ENCODE peak calls at places on chromosomes 7 and 10, in nine cellular contexts. One of them, this sample, is unnamed.

GRCh38 chr7:80760292-80760691 is 121.8 kb downstream of the CD36 start:
- DNase-seq in foreskin fibroblast: no peak
- DNase-seq in brain microvascular endothelial cell: no peak
- DNase-seq in fibroblast of lung: no peak
- DNase-seq in IMR-90: no peak
- DNase-seq in WERI-Rb-1: no peak
- DNase-seq in nephron progenitor cell: no peak
- DNase-seq in cardiac fibroblast: no peak
- DNase-seq in hepatocyte: no peak
- DNase-seq in this sample: no peak

GRCh38 chr7:89308535-89308934 is 513.0 kb upstream of the TEX47 start:
- DNase-seq in nephron progenitor cell: no peak
- DNase-seq in WERI-Rb-1: no peak
- DNase-seq in brain microvascular endothelial cell: no peak
- DNase-seq in foreskin fibroblast: no peak
- DNase-seq in fibroblast of lung: no peak
- DNase-seq in hepatocyte: no peak
- DNase-seq in IMR-90: no peak
- DNase-seq in cardiac fibroblast: no peak
- DNase-seq in this sample: no peak

GRCh38 chr7:45921699-45922519 is 837 bp upstream of the IGFBP3 start:
- DNase-seq in IMR-90: peak
- DNase-seq in foreskin fibroblast: peak
- DNase-seq in cardiac fibroblast: peak
- DNase-seq in WERI-Rb-1: peak
- DNase-seq in nephron progenitor cell: peak
- DNase-seq in fibroblast of lung: peak
- DNase-seq in brain microvascular endothelial cell: peak
- DNase-seq in hepatocyte: peak
- DNase-seq in this sample: peak

GRCh38 chr7:45122975-45123860 is 11.7 kb upstream of the TBRG4 start:
- DNase-seq in WERI-Rb-1: no peak
- DNase-seq in brain microvascular endothelial cell: no peak
- DNase-seq in cardiac fibroblast: no peak
- DNase-seq in foreskin fibroblast: no peak
- DNase-seq in IMR-90: no peak
- DNase-seq in fibroblast of lung: no peak
- DNase-seq in hepatocyte: no peak
- DNase-seq in nephron progenitor cell: no peak
- DNase-seq in this sample: no peak

GRCh38 chr7:116967983-116968382 is 14.7 kb downstream of the ST7 start:
- DNase-seq in cardiac fibroblast: no peak
- DNase-seq in nephron progenitor cell: no peak
- DNase-seq in fibroblast of lung: no peak
- DNase-seq in foreskin fibroblast: no peak
- DNase-seq in hepatocyte: no peak
- DNase-seq in IMR-90: no peak
- DNase-seq in brain microvascular endothelial cell: no peak
- DNase-seq in WERI-Rb-1: no peak
- DNase-seq in this sample: no peak

GRCh38 chr10:486668-487067 is 202.8 kb downstream of the DIP2C start:
- DNase-seq in WERI-Rb-1: no peak
- DNase-seq in brain microvascular endothelial cell: no peak
- DNase-seq in hepatocyte: no peak
- DNase-seq in nephron progenitor cell: no peak
- DNase-seq in fibroblast of lung: no peak
- DNase-seq in foreskin fibroblast: no peak
- DNase-seq in cardiac fibroblast: no peak
- DNase-seq in IMR-90: no peak
- DNase-seq in this sample: peak

GRCh38 chr7:2081526-2082356 is 151.0 kb downstream of the MAD1L1 start:
- DNase-seq in WERI-Rb-1: peak
- DNase-seq in brain microvascular endothelial cell: no peak
- DNase-seq in IMR-90: no peak
- DNase-seq in cardiac fibroblast: no peak
- DNase-seq in foreskin fibroblast: no peak
- DNase-seq in hepatocyte: no peak
- DNase-seq in fibroblast of lung: no peak
- DNase-seq in nephron progenitor cell: no peak
- DNase-seq in this sample: no peak

GRCh38 chr10:110837418-110838120 is 34.2 kb upstream of the PDCD4 start:
- DNase-seq in brain microvascular endothelial cell: no peak
- DNase-seq in fibroblast of lung: no peak
- DNase-seq in foreskin fibroblast: no peak
- DNase-seq in WERI-Rb-1: no peak
- DNase-seq in cardiac fibroblast: no peak
- DNase-seq in IMR-90: no peak
- DNase-seq in hepatocyte: no peak
- DNase-seq in nephron progenitor cell: no peak
- DNase-seq in this sample: no peak

DNA sequence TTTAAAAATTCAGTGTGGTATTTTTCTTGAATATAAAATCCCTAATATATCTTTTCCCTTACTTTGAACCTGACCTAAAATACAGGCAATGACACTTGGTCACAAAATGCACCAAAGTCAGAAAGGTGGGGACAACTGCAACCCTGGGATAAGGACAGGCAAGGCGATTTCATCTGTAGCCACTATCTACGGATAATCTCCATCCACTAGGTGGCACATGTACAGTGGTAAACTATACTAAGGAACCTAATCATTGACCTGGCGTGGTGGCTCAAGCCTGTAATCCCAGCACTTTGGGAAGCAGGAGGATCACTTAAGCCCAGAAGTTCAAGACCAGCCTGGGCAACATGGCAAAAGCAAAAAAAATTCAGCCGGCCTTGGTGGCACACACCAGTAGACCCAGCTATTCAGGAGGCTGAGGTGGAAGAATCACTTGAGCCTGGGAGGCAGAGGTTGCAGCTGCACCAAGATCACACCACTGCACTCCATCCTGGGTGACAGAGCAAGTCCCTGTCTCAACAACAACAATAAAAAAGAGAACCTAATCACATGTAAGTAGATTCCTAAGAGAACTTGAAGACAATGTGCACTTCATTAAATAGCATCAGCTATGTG is 98.9 kb downstream of the KMT2C start:
- DNase-seq in IMR-90: peak
- DNase-seq in foreskin fibroblast: peak
- DNase-seq in WERI-Rb-1: peak
- DNase-seq in cardiac fibroblast: peak
- DNase-seq in hepatocyte: peak
- DNase-seq in brain microvascular endothelial cell: peak
- DNase-seq in fibroblast of lung: peak
- DNase-seq in nephron progenitor cell: peak
- DNase-seq in this sample: no peak
- TF ChIP-seq CTCF in IMR-90: peak
- TF ChIP-seq CTCF in foreskin fibroblast: peak
- TF ChIP-seq CTCF in WERI-Rb-1: peak
- TF ChIP-seq CTCF in cardiac fibroblast: peak
- TF ChIP-seq CTCF in hepatocyte: peak
- TF ChIP-seq CTCF in brain microvascular endothelial cell: peak
- TF ChIP-seq CTCF in fibroblast of lung: peak
- TF ChIP-seq CTCF in nephron progenitor cell: peak
- TF ChIP-seq CTCF in this sample: peak

DNA sequence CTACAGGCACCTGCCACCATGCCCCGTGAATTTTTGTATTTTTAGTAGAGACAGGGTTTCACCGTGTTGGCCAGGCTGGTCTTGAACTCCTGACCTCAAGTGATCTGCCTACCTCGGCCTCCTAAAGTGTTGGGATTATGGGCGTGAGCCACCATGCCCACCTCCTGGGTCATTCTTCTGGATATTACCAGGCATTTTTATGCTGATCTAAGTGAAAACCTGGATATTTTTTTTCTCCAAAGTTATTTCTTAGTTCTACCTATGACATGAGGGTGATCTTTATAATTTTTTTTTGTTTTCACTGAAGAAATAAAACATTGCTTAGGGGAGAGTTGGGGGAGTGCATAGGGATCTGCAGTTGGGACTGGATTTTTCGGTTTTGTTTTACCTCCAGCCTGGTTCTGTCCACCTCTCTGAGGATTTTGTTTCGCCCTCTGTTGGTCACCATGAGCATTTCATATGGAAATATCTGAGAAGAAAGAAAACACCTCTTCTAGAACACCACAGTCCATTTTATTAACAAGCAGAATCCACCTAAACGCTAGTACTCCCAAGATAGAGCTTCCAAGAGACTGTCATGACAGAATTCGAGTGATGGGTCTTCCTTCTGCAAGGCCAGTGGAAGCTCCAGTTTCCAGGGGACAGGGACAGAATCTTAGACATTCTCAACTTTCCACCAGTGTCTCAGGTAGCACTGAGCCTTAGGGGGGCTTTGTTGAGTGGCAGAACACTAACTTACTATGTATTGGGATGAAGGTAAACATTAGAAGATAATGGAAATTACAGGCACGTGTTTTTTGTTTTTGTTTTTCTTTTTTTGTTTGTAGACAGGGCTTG is 33.4 kb upstream of the AFAP1L2 start:
- DNase-seq in nephron progenitor cell: no peak
- DNase-seq in brain microvascular endothelial cell: no peak
- DNase-seq in cardiac fibroblast: peak
- DNase-seq in fibroblast of lung: peak
- DNase-seq in IMR-90: peak
- DNase-seq in WERI-Rb-1: no peak
- DNase-seq in foreskin fibroblast: peak
- DNase-seq in hepatocyte: peak
- DNase-seq in this sample: no peak
- TF ChIP-seq CTCF in nephron progenitor cell: peak
- TF ChIP-seq CTCF in brain microvascular endothelial cell: peak
- TF ChIP-seq CTCF in cardiac fibroblast: peak
- TF ChIP-seq CTCF in fibroblast of lung: peak
- TF ChIP-seq CTCF in IMR-90: peak
- TF ChIP-seq CTCF in WERI-Rb-1: peak
- TF ChIP-seq CTCF in foreskin fibroblast: peak
- TF ChIP-seq CTCF in hepatocyte: peak
- TF ChIP-seq CTCF in this sample: peak

GRCh38 chr10:123024540-123024939 is 15.7 kb downstream of the ACADSB start:
- DNase-seq in IMR-90: no peak
- DNase-seq in foreskin fibroblast: no peak
- DNase-seq in cardiac fibroblast: no peak
- DNase-seq in nephron progenitor cell: no peak
- DNase-seq in fibroblast of lung: no peak
- DNase-seq in WERI-Rb-1: no peak
- DNase-seq in hepatocyte: no peak
- DNase-seq in brain microvascular endothelial cell: no peak
- DNase-seq in this sample: no peak

GRCh38 chr10:123018531-123018930 is 9.7 kb downstream of the ACADSB start:
- DNase-seq in hepatocyte: no peak
- DNase-seq in nephron progenitor cell: no peak
- DNase-seq in WERI-Rb-1: no peak
- DNase-seq in brain microvascular endothelial cell: no peak
- DNase-seq in IMR-90: no peak
- DNase-seq in fibroblast of lung: no peak
- DNase-seq in cardiac fibroblast: no peak
- DNase-seq in foreskin fibroblast: no peak
- DNase-seq in this sample: no peak

GRCh38 chr10:123019264-123019663 is 10.5 kb downstream of the ACADSB start:
- DNase-seq in foreskin fibroblast: no peak
- DNase-seq in hepatocyte: no peak
- DNase-seq in IMR-90: no peak
- DNase-seq in nephron progenitor cell: no peak
- DNase-seq in brain microvascular endothelial cell: no peak
- DNase-seq in WERI-Rb-1: no peak
- DNase-seq in fibroblast of lung: no peak
- DNase-seq in cardiac fibroblast: no peak
- DNase-seq in this sample: no peak

GRCh38 chr10:123019941-123020703 is 11.3 kb downstream of the ACADSB start:
- DNase-seq in WERI-Rb-1: no peak
- DNase-seq in hepatocyte: peak
- DNase-seq in IMR-90: no peak
- DNase-seq in fibroblast of lung: no peak
- DNase-seq in cardiac fibroblast: no peak
- DNase-seq in foreskin fibroblast: no peak
- DNase-seq in nephron progenitor cell: no peak
- DNase-seq in brain microvascular endothelial cell: no peak
- DNase-seq in this sample: no peak

DNA sequence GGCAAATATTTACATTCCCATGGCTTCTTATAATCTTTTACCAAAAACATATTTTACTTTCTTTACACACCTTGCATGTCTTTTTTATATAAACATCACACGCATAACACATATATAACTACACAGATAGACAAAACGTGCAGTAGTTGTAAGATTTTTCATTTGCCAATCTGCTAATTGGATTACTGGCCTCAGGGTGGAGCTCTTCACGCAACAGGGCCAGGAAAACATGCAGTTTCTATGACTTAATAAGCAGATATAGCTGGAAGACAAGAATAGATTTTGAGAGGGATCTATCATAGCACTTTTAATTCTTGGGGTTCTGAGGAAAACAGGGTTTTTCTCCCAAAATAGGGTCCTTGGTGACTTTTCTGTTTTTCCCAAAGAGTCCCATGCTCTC is 12.7 kb downstream of the ACADSB start:
- DNase-seq in hepatocyte: peak
- DNase-seq in foreskin fibroblast: no peak
- DNase-seq in nephron progenitor cell: no peak
- DNase-seq in cardiac fibroblast: peak
- DNase-seq in WERI-Rb-1: peak
- DNase-seq in fibroblast of lung: peak
- DNase-seq in brain microvascular endothelial cell: no peak
- DNase-seq in IMR-90: no peak
- DNase-seq in this sample: no peak
- TF ChIP-seq CTCF in hepatocyte: peak
- TF ChIP-seq CTCF in foreskin fibroblast: peak
- TF ChIP-seq CTCF in nephron progenitor cell: peak
- TF ChIP-seq CTCF in cardiac fibroblast: peak
- TF ChIP-seq CTCF in WERI-Rb-1: peak
- TF ChIP-seq CTCF in fibroblast of lung: peak
- TF ChIP-seq CTCF in brain microvascular endothelial cell: peak
- TF ChIP-seq CTCF in IMR-90: peak
- TF ChIP-seq CTCF in this sample: peak

GRCh38 chr10:13257621-13258150 is 23.5 kb upstream of the UCMA start:
- DNase-seq in brain microvascular endothelial cell: no peak
- DNase-seq in WERI-Rb-1: no peak
- DNase-seq in cardiac fibroblast: no peak
- DNase-seq in foreskin fibroblast: no peak
- DNase-seq in fibroblast of lung: no peak
- DNase-seq in nephron progenitor cell: no peak
- DNase-seq in IMR-90: no peak
- DNase-seq in hepatocyte: no peak
- DNase-seq in this sample: no peak

GRCh38 chr10:13268841-13269240 is 31.0 kb downstream of the PHYH start:
- DNase-seq in nephron progenitor cell: no peak
- DNase-seq in foreskin fibroblast: no peak
- DNase-seq in IMR-90: no peak
- DNase-seq in WERI-Rb-1: no peak
- DNase-seq in hepatocyte: peak
- DNase-seq in fibroblast of lung: no peak
- DNase-seq in cardiac fibroblast: peak
- DNase-seq in brain microvascular endothelial cell: no peak
- DNase-seq in this sample: no peak

GRCh38 chr10:13268310-13268709 is 31.6 kb downstream of the PHYH start:
- DNase-seq in cardiac fibroblast: no peak
- DNase-seq in WERI-Rb-1: no peak
- DNase-seq in IMR-90: no peak
- DNase-seq in brain microvascular endothelial cell: no peak
- DNase-seq in fibroblast of lung: no peak
- DNase-seq in hepatocyte: no peak
- DNase-seq in foreskin fibroblast: no peak
- DNase-seq in nephron progenitor cell: no peak
- DNase-seq in this sample: no peak

GRCh38 chr10:13262433-13262832 is 28.3 kb upstream of the UCMA start:
- DNase-seq in fibroblast of lung: no peak
- DNase-seq in nephron progenitor cell: no peak
- DNase-seq in brain microvascular endothelial cell: no peak
- DNase-seq in IMR-90: no peak
- DNase-seq in hepatocyte: no peak
- DNase-seq in foreskin fibroblast: no peak
- DNase-seq in cardiac fibroblast: no peak
- DNase-seq in WERI-Rb-1: no peak
- DNase-seq in this sample: no peak

DNA sequence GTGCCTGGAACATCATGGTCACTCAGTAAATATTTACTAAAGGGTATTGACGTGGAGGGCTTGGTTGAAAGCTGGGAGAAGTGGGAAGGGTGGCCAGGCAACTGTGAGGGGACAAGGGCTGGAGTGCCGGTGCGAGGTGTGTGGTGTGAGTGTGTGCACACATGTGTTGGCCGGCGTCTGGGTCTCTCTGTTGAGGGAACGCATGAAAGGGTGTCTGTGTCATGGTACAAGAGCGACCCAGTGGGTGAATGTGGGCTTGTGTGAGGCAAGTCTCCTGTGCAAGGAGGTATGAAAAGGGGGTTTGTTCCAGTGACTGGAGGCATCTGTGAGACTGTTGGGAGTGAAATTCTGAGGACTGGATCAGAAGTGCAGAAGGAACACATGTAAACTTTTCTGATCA is 29.4 kb upstream of the UCMA start:
- DNase-seq in IMR-90: no peak
- DNase-seq in nephron progenitor cell: no peak
- DNase-seq in fibroblast of lung: no peak
- DNase-seq in cardiac fibroblast: no peak
- DNase-seq in hepatocyte: no peak
- DNase-seq in foreskin fibroblast: no peak
- DNase-seq in brain microvascular endothelial cell: no peak
- DNase-seq in WERI-Rb-1: no peak
- DNase-seq in this sample: no peak
- TF ChIP-seq CTCF in IMR-90: no peak
- TF ChIP-seq CTCF in nephron progenitor cell: no peak
- TF ChIP-seq CTCF in fibroblast of lung: no peak
- TF ChIP-seq CTCF in cardiac fibroblast: no peak
- TF ChIP-seq CTCF in hepatocyte: no peak
- TF ChIP-seq CTCF in foreskin fibroblast: no peak
- TF ChIP-seq CTCF in brain microvascular endothelial cell: no peak
- TF ChIP-seq CTCF in WERI-Rb-1: no peak
- TF ChIP-seq CTCF in this sample: no peak